ENCODE peak calls at places on chromosomes 16 and 17, in six cellular contexts. B is GM12865; U is activated naive CD8-positive, alpha-beta T cell treated with anti-CD3 and anti-CD28 coated beads, Interleukin-2, amount 50 U/mL, for 24 hours; M is NCI-H69; H is epithelial cell of esophagus; P is H7. A is an unnamed sample.

GRCh38 chr16:80883816-80884215 is 79.4 kb upstream of the CDYL2 start:
- DNase-seq in B (no peak), U (no peak), M (no peak), H (no peak), P (no peak), A (no peak)

GRCh38 chr16:58124601-58124915 is 4.6 kb downstream of the CFAP20 start:
- DNase-seq in B (no peak), U (no peak), M (no peak), H (peak), P (no peak), A (no peak)

GRCh38 chr17:43907425-43907981 is at the start of gene MPP2:
- DNase-seq in B (peak), U (peak), M (peak), H (peak), P (peak), A (peak)

GRCh38 chr16:53094013-53094630 is 39.3 kb downstream of the CHD9 start:
- DNase-seq in B (peak), U (no peak), M (peak), H (peak), P (no peak), A (no peak)

GRCh38 chr16:79008869-79009179 is 591.7 kb downstream of the MAF start:
- DNase-seq in B (no peak), U (no peak), M (no peak), H (peak), P (no peak), A (no peak)

GRCh38 chr16:22313876-22314470 is 16.8 kb downstream of the POLR3E start:
- DNase-seq in B (no peak), U (no peak), M (no peak), H (no peak), P (peak), A (no peak)

GRCh38 chr17:37050905-37051304 is 102.2 kb downstream of the AATF start:
- DNase-seq in B (no peak), U (no peak), M (no peak), H (peak), P (no peak), A (no peak)

GRCh38 chr16:25896412-25896811 is 204.7 kb downstream of the HS3ST4 start:
- DNase-seq in B (no peak), U (no peak), M (no peak), H (no peak), P (no peak), A (no peak)

GRCh38 chr17:40553694-40554534 is 11.4 kb downstream of the CCR7 start:
- DNase-seq in B (no peak), U (peak), M (peak), H (no peak), P (peak), A (peak)

GRCh38 chr16:89661215-89661614 is 3.6 kb downstream of the SPATA33 start:
- DNase-seq in B (no peak), U (no peak), M (no peak), H (no peak), P (no peak), A (no peak)

GRCh38 chr17:80177986-80178590 is 8.3 kb downstream of the CARD14 start:
- DNase-seq in B (no peak), U (no peak), M (no peak), H (no peak), P (peak), A (no peak)

GRCh38 chr16:1613240-1613639 is 1.1 kb downstream of the CRAMP1 start:
- DNase-seq in B (no peak), U (peak), M (peak), H (peak), P (peak), A (no peak)

GRCh38 chr16:19283637-19284036 is 1.9 kb upstream of the CLEC19A start:
- DNase-seq in B (no peak), U (no peak), M (peak), H (peak), P (no peak), A (no peak)

GRCh38 chr16:85451646-85452363 is 161.3 kb upstream of the GSE1 start:
- DNase-seq in B (no peak), U (no peak), M (peak), H (no peak), P (no peak), A (no peak)

GRCh38 chr16:66502020-66502913 is 47.7 kb downstream of the TK2 start:
- DNase-seq in B (no peak), U (no peak), M (no peak), H (no peak), P (peak), A (no peak)

GRCh38 chr17:30433514-30433913 is 43.7 kb upstream of the GOSR1 start:
- DNase-seq in B (no peak), U (no peak), M (peak), H (peak), P (no peak), A (no peak)

GRCh38 chr17:60630352-60630751 is 30.4 kb downstream of the PPM1D start:
- DNase-seq in B (no peak), U (no peak), M (no peak), H (no peak), P (no peak), A (no peak)

GRCh38 chr16:69610356-69610755 is 44.6 kb downstream of the NFAT5 start:
- DNase-seq in B (no peak), U (no peak), M (no peak), H (no peak), P (peak), A (no peak)

GRCh38 chr16:89478576-89479221 is 11.7 kb downstream of the ANKRD11 start:
- DNase-seq in B (no peak), U (no peak), M (no peak), H (peak), P (no peak), A (no peak)

GRCh38 chr17:74386397-74386796 is 19.1 kb downstream of the GPR142 start:
- DNase-seq in B (no peak), U (no peak), M (no peak), H (no peak), P (no peak), A (no peak)

GRCh38 chr16:66878067-66878466 is 2.2 kb upstream of the PDP2 start:
- DNase-seq in B (peak), U (peak), M (no peak), H (no peak), P (no peak), A (no peak)

GRCh38 chr17:17900615-17901520 is 64.1 kb upstream of the SREBF1 start:
- DNase-seq in B (no peak), U (no peak), M (peak), H (peak), P (no peak), A (no peak)

GRCh38 chr17:83076930-83077329 is 2.5 kb upstream of the METRNL start:
- DNase-seq in B (no peak), U (peak), M (no peak), H (no peak), P (no peak), A (no peak)